ENCODE peak calls at places on chromosomes 3 and 15, in eight cellular contexts. I is NB4; N is CD8-positive, alpha-beta T cell; M is transverse colon; Z is heart left ventricle; H is Caco-2; R is AG04450; K is IMR-90. J is an unnamed sample.

GRCh38 chr3:49855662-49856061 is 702 bp downstream of the TRAIP start:
- DNase-seq in I (no peak), N (no peak), M (no peak), Z (no peak), H (no peak), R (no peak), K (no peak), J (no peak)

GRCh38 chr3:184371570-184372018 is 6.4 kb downstream of the THPO start:
- DNase-seq in I (peak; percentile 89), N (peak; percentile 53), M (peak; percentile 78), Z (peak; percentile 86), H (peak; percentile 88), R (peak; percentile 72), K (peak; percentile 89), J (peak; percentile 73)

GRCh38 chr3:64691051-64691450 is 3.3 kb upstream of the ADAMTS9 start:
- DNase-seq in I (no peak), N (no peak), M (no peak), Z (no peak), H (no peak), R (no peak), K (peak; percentile 35), J (no peak)

GRCh38 chr3:53238051-53238850 is 17.6 kb downstream of the TKT start:
- DNase-seq in I (no peak), N (no peak), M (peak; percentile 51), Z (no peak), H (peak; percentile 57), R (peak; percentile 78), K (peak; percentile 97), J (peak; percentile 90)

GRCh38 chr3:46854543-46854942 is 8.7 kb downstream of the MYL3 start:
- DNase-seq in I (no peak), N (no peak), M (no peak), Z (peak; percentile 48), H (peak; percentile 18), R (no peak), K (no peak), J (no peak)

GRCh38 chr3:132507657-132508056 is 89.4 kb upstream of the ACKR4 start:
- DNase-seq in I (no peak), N (no peak), M (no peak), Z (no peak), H (no peak), R (no peak), K (no peak), J (no peak)

GRCh38 chr3:87509401-87509800 is 233.0 kb upstream of the POU1F1 start:
- DNase-seq in I (no peak), N (no peak), M (no peak), Z (no peak), H (no peak), R (no peak), K (no peak), J (no peak)

GRCh38 chr3:1766384-1766783 is 332.3 kb upstream of the CNTN4 start:
- DNase-seq in I (no peak), N (no peak), M (no peak), Z (no peak), H (no peak), R (no peak), K (no peak), J (no peak)

GRCh38 chr3:101829066-101829830 is 20.1 kb upstream of the NFKBIZ start:
- DNase-seq in I (no peak), N (no peak), M (peak; percentile 66), Z (peak; percentile 60), H (no peak), R (no peak), K (peak; percentile 85), J (no peak)

GRCh38 chr15:65192016-65192415 is 6.9 kb upstream of the CLPX start:
- DNase-seq in I (peak; percentile 25), N (no peak), M (no peak), Z (no peak), H (peak; percentile 67), R (no peak), K (peak; percentile 13), J (no peak)

GRCh38 chr3:192916455-192917257 is 1.0 kb downstream of the MB21D2 start:
- DNase-seq in I (peak; percentile 2), N (no peak), M (peak; percentile 60), Z (peak; percentile 86), H (peak; percentile 58), R (no peak), K (peak; percentile 73), J (no peak)

GRCh38 chr15:72824112-72824511 is 40.6 kb upstream of the ADPGK start:
- DNase-seq in I (no peak), N (no peak), M (no peak), Z (no peak), H (no peak), R (no peak), K (no peak), J (no peak)

GRCh38 chr3:198071602-198072285 is 111.7 kb downstream of the LMLN start:
- DNase-seq in I (peak; percentile 62), N (peak; percentile 17), M (no peak), Z (no peak), H (no peak), R (peak; percentile 66), K (peak; percentile 97), J (peak; percentile 25)

GRCh38 chr3:197501496-197501878 is 54.3 kb downstream of the BDH1 start:
- DNase-seq in I (peak; percentile 58), N (no peak), M (peak; percentile 78), Z (no peak), H (no peak), R (no peak), K (peak; percentile 31), J (no peak)

GRCh38 chr3:57942872-57943283 is 65.3 kb upstream of the FLNB start:
- DNase-seq in I (no peak), N (no peak), M (peak; percentile 59), Z (no peak), H (no peak), R (no peak), K (no peak), J (no peak)

GRCh38 chr3:158085358-158085757 is 20.9 kb downstream of the SHOX2 start:
- DNase-seq in I (no peak), N (no peak), M (no peak), Z (no peak), H (no peak), R (no peak), K (no peak), J (no peak)

GRCh38 chr3:147688868-147689267 is 279.7 kb downstream of the ZIC1 start:
- DNase-seq in I (no peak), N (no peak), M (no peak), Z (no peak), H (no peak), R (no peak), K (no peak), J (no peak)

GRCh38 chr15:89555768-89556167 is 19.5 kb upstream of the TICRR start:
- DNase-seq in I (no peak), N (no peak), M (no peak), Z (no peak), H (no peak), R (no peak), K (no peak), J (no peak)

GRCh38 chr3:158455406-158455805 is 115.6 kb upstream of the MLF1 start:
- DNase-seq in I (no peak), N (no peak), M (no peak), Z (no peak), H (no peak), R (no peak), K (no peak), J (no peak)

GRCh38 chr15:63833246-63833696 is 477 bp downstream of the HERC1 start:
- DNase-seq in I (peak; percentile 51), N (peak; percentile 11), M (peak; percentile 50), Z (peak; percentile 76), H (peak; percentile 39), R (no peak), K (peak; percentile 36), J (no peak)

GRCh38 chr3:5813521-5813920 is 626.0 kb downstream of the EDEM1 start:
- DNase-seq in I (no peak), N (no peak), M (no peak), Z (no peak), H (no peak), R (no peak), K (no peak), J (no peak)

GRCh38 chr3:77524467-77524866 is 484.6 kb downstream of the ROBO2 start:
- DNase-seq in I (no peak), N (no peak), M (no peak), Z (no peak), H (no peak), R (no peak), K (no peak), J (no peak)

GRCh38 chr15:77838595-77838994 is 205.9 kb upstream of the LINGO1 start:
- DNase-seq in I (no peak), N (no peak), M (no peak), Z (no peak), H (peak; percentile 16), R (no peak), K (no peak), J (no peak)

GRCh38 chr15:78540955-78541743 is 905 bp downstream of the PSMA4 start:
- DNase-seq in I (peak; percentile 52), N (no peak), M (no peak), Z (no peak), H (no peak), R (no peak), K (peak; percentile 5), J (no peak)

GRCh38 chr15:71349736-71350515 is 234.7 kb downstream of the THSD4 start:
- DNase-seq in I (no peak), N (no peak), M (no peak), Z (no peak), H (no peak), R (no peak), K (no peak), J (no peak)

GRCh38 chr3:98542623-98543022 is 10.8 kb downstream of the GPR15 start:
- DNase-seq in I (no peak), N (no peak), M (no peak), Z (no peak), H (no peak), R (no peak), K (no peak), J (no peak)
- TF ChIP-seq CTCF in I (no peak), N (no peak), M (no peak), Z (no peak), H (no peak), R (no peak), K (no peak), J (no peak)

DNA sequence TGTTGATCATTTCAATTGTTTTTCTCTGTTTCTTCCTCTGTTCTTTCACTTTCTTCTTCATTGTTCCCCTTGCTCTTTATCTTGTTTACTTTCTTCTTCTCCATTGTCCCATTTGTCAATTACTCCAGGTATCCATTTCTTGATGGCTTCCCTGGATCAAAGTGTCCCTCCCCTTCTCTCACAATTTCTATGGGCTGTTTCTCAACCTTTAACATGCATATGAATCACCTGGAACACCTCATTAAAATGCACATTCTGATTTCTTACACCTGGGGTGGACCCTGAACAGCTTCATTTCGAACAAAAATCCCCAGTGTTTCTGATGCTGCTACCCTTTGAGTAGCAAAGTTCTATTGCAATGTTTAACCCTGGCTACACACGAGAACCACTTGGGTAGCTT is 454.8 kb downstream of the EPHA6 start:
- DNase-seq in I (no peak), N (no peak), M (no peak), Z (no peak), H (no peak), R (no peak), K (no peak), J (no peak)
- H3K4me3 ChIP-seq in I (no peak overlapping the region), N (no peak overlapping the region), M (no peak overlapping the region), Z (no peak overlapping the region), H (no peak overlapping the region), R (no peak overlapping the region), K (no peak overlapping the region), J (no peak overlapping the region)

GRCh38 chr3:80559701-80560100 is 791.9 kb upstream of the ROBO1 start:
- DNase-seq in I (peak; percentile 2), N (no peak), M (no peak), Z (no peak), H (no peak), R (no peak), K (no peak), J (no peak)
- TF ChIP-seq CTCF in I (peak; percentile 18), N (no peak), M (no peak), Z (no peak), H (peak; percentile 30), R (no peak), K (no peak), J (no peak)

GRCh38 chr3:194204036-194204792 is 68.3 kb downstream of the HES1 start:
- DNase-seq in I (peak; percentile 26), N (no peak), M (no peak), Z (no peak), H (no peak), R (no peak), K (no peak), J (no peak)
- H3K4me3 ChIP-seq in I (no peak overlapping the region), N (peak overlapping the region; percentile 32), M (peak overlapping the region; percentile 27), Z (peak overlapping the region; percentile 27), H (peak overlapping the region; percentile 54), R (no peak overlapping the region), K (no peak overlapping the region), J (no peak overlapping the region)